ENCODE peak calls at places on chromosomes 3 and 15, in ten cellular contexts. A, C, V, K, W, H, L, U, M and O are unnamed samples.

GRCh38 chr3:17027344-17027743 is 142.6 kb downstream of the PLCL2 start:
- DNase-seq in A (no peak), C (no peak), V (no peak), K (no peak), W (no peak), H (no peak), L (no peak), U (no peak), M (no peak), O (no peak)

GRCh38 chr3:9715764-9716437 is 12.3 kb downstream of the CPNE9 start:
- DNase-seq in A (peak), C (peak), V (peak), K (peak), W (peak), H (peak), L (peak), U (peak), M (peak), O (peak)

GRCh38 chr15:41605566-41605965 is 46.6 kb downstream of the TYRO3 start:
- DNase-seq in A (no peak), C (no peak), V (peak), K (no peak), W (no peak), H (peak), L (no peak), U (no peak), M (no peak), O (no peak)

GRCh38 chr3:134374791-134375541 is 719 bp upstream of the AMOTL2 start:
- DNase-seq in A (peak), C (no peak), V (no peak), K (no peak), W (peak), H (no peak), L (no peak), U (no peak), M (peak), O (no peak)

GRCh38 chr3:56064684-56065083 is 403.6 kb downstream of the ERC2 start:
- DNase-seq in A (no peak), C (no peak), V (peak), K (no peak), W (no peak), H (no peak), L (no peak), U (no peak), M (no peak), O (no peak)

GRCh38 chr15:63323798-63324651 is 46.6 kb downstream of the APH1B start:
- DNase-seq in A (no peak), C (no peak), V (peak), K (no peak), W (no peak), H (peak), L (peak), U (no peak), M (no peak), O (no peak)

GRCh38 chr3:101195951-101196713 is 124.2 kb downstream of the IMPG2 start:
- DNase-seq in A (peak), C (no peak), V (peak), K (peak), W (no peak), H (peak), L (peak), U (peak), M (no peak), O (peak)

GRCh38 chr15:66459818-66460615 is 37.5 kb downstream of the SNAPC5 start:
- DNase-seq in A (no peak), C (peak), V (peak), K (no peak), W (no peak), H (peak), L (no peak), U (no peak), M (no peak), O (no peak)

GRCh38 chr15:49624046-49624445 is 3.2 kb downstream of the DTWD1 start:
- DNase-seq in A (no peak), C (no peak), V (peak), K (no peak), W (no peak), H (peak), L (peak), U (peak), M (no peak), O (peak)

GRCh38 chr15:45715528-45715927 is 80.7 kb downstream of the SQOR start:
- DNase-seq in A (peak), C (no peak), V (no peak), K (peak), W (no peak), H (no peak), L (no peak), U (no peak), M (no peak), O (no peak)

GRCh38 chr3:5197470-5198312 is 10.2 kb downstream of the EDEM1 start:
- DNase-seq in A (peak), C (no peak), V (peak), K (peak), W (no peak), H (peak), L (no peak), U (no peak), M (no peak), O (peak)

GRCh38 chr3:110521019-110521418 is 550.6 kb upstream of the NECTIN3 start:
- DNase-seq in A (no peak), C (no peak), V (peak), K (peak), W (no peak), H (peak), L (peak), U (peak), M (no peak), O (peak)

GRCh38 chr15:95739161-95739560 is 591.3 kb upstream of the NR2F2 start:
- DNase-seq in A (no peak), C (no peak), V (no peak), K (no peak), W (no peak), H (no peak), L (no peak), U (no peak), M (no peak), O (no peak)

GRCh38 chr3:124747111-124747981 is 17.1 kb downstream of the UMPS start:
- DNase-seq in A (no peak), C (no peak), V (no peak), K (no peak), W (no peak), H (no peak), L (no peak), U (no peak), M (no peak), O (no peak)
- TF ChIP-seq CTCF in A (peak), C (no peak), V (no peak), K (no peak), W (no peak), H (no peak), L (no peak), U (no peak), M (no peak), O (no peak)

DNA sequence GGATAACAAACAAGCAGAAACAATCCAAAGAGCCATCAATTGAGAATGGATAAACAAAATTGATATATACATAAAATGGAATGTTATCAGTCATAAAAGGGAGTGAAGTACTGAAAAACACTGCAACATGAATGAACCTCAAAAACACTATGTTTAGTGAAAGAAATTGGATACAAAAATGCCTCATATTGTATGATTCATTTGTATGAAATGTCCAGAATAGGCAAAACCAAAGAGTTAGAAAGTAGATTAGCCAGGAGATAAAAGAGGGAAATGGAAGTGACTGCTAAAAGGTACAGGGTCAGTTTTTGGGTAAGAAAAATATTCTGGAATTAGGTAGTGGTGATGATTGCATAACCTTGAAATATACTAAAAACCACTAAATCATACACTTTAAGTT is 9.8 kb upstream of the SLC25A36 start:
- DNase-seq in A (no peak), C (no peak), V (peak), K (no peak), W (no peak), H (no peak), L (no peak), U (no peak), M (no peak), O (no peak)
- H3K4me3 ChIP-seq in A (no peak), C (no peak), V (no peak), K (no peak), W (no peak), H (no peak), L (no peak), U (no peak), M (no peak), O (no peak)

DNA sequence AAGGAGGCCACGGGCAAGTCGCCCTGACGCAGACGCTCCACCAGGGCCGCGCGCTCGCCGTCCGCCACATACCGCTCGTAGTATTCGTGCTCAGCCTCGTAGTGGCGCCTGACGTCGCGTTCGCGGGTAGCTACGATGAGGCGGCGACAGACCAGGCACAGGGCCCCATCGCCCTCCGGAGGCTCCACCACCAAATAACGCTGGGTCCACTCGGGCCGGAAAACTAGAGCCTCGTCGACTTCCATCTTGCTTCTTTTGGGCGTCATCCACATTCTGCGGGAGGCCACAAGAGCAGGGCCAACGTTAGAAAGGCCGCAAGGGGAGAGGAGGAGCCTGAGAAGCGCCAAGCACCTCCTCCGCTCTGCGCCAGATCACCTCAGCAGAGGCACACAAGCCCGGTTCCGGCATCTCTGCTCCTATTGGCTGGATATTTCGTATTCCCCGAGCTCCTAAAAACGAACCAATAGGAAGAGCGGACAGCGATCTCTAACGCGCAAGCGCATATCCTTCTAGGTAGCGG is at the start of gene EPM2AIP1:
- DNase-seq in A (peak), C (no peak), V (no peak), K (no peak), W (peak), H (no peak), L (no peak), U (no peak), M (peak), O (no peak)
- TF ChIP-seq CTCF in A (peak), C (peak), V (peak), K (peak), W (no peak), H (peak), L (peak), U (peak), M (peak), O (peak)

DNA sequence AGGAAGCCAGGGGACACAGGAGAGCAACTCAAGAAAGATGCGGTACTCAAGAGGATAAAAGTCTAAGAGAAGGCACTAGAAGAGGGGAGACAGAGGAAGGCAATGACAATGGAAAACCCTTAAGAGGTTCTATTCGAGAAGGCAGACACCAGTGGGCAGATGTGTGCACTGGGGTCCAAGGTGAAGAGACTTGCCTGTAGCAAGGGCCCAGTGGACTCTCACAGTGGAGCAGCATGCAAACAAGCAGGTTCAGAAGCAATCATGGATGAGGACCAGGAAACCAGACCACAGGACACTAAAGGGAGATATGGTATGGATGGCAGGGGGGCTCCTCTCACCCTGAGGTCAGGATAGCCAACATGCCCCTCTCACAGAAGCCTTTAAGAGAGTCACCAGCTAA is 2.7 kb downstream of the ADCY5 start:
- DNase-seq in A (no peak), C (no peak), V (no peak), K (no peak), W (no peak), H (no peak), L (no peak), U (no peak), M (no peak), O (no peak)
- H3K4me3 ChIP-seq in A (no peak), C (no peak), V (no peak), K (no peak), W (no peak), H (no peak), L (no peak), U (no peak), M (no peak), O (no peak)

DNA sequence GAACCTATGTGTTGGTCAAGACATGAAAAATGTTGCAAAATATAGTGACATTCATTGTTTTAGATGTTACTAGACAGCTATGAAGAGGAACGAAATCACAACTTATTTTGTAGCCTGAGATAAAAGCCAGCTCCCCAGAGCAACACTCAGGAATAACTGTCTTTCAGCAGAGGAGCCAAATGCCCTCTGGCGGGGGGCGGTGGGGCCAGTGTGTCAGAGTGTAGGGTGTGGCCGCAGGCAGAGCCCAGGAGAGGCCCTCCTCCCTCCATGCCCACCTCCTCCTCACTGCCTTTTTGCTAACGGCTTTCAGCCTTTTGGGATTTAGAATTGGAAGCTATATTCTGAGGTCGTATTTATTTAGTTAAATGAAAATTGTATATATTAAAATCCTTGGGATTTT is 16.9 kb downstream of the APOD start:
- DNase-seq in A (no peak), C (no peak), V (no peak), K (no peak), W (no peak), H (no peak), L (no peak), U (no peak), M (no peak), O (no peak)
- TF ChIP-seq CTCF in A (no peak), C (no peak), V (no peak), K (no peak), W (no peak), H (no peak), L (no peak), U (no peak), M (no peak), O (no peak)

DNA sequence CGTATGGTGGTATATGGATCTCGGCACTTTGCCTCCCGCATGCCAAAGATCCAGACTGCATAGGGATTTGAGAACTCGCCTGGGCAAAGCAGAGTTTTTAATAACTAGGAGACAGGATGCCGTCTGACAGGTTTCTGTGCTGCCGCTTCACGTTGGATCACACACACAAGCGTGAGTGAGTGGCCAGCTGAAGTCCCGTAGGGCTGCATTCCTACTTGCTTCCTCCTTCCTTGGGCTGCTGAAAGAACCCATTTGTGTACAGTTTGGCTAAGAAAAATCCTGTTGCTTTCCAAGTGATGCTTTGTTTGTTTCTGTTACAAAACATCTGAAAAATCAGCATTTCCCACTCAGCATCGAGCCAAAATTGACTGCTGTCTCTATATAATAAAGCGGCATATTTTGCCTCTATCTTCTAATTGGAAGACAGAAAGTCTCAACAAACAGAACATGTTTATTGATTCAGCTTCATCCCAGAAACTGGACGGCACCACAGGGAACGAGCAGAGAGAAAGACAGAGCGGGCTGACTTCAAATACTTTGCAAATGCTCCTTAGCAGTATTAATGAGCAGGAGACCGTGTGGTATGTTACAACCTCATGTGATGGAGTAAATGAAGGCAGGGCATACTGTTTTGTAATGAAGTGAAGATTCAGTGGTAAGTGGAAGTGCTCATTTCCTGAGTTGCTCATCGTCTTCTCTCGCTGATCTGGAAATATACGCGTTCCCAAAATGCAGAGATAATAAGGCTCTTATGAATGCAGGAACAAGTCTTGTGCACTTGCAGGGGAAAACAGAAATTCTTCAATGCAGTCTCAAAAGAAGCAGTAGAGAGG is 604.5 kb upstream of the CFAP20DC start:
- DNase-seq in A (no peak), C (no peak), V (peak), K (no peak), W (peak), H (peak), L (no peak), U (no peak), M (no peak), O (no peak)
- H3K4me3 ChIP-seq in A (no peak), C (no peak), V (peak), K (no peak), W (no peak), H (no peak), L (no peak), U (no peak), M (no peak), O (no peak)

GRCh38 chr3:51873253-51873766 is 2.1 kb downstream of the IQCF5 start:
- DNase-seq in A (no peak), C (no peak), V (no peak), K (no peak), W (no peak), H (no peak), L (no peak), U (no peak), M (no peak), O (no peak)
- TF ChIP-seq CTCF in A (no peak), C (no peak), V (no peak), K (no peak), W (no peak), H (no peak), L (no peak), U (no peak), M (no peak), O (no peak)

DNA sequence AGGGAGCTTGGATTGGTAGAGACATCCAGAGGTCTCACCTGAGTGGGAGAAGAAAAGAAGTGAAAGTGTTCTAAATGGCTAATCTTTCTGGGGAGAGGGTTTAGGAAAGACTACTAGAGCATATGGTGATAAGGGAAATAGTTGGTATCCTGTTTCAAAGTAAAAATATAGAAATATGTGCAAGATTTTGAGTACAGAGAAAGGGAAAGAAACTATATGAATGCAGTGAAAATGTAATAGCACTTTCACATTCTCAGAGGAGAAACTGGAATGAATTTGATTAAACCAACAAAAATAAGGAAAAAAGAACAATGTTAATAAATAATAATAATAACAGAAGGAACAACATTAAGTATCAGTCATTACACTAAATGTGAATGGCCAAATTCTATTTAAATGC is 119.4 kb downstream of the DNAJB8 start:
- DNase-seq in A (no peak), C (no peak), V (no peak), K (no peak), W (no peak), H (no peak), L (no peak), U (no peak), M (no peak), O (no peak)
- H3K4me3 ChIP-seq in A (no peak), C (no peak), V (no peak), K (no peak), W (no peak), H (no peak), L (no peak), U (no peak), M (no peak), O (no peak)

GRCh38 chr15:56286213-56286612 is 42.5 kb upstream of the RFX7 start:
- DNase-seq in A (peak), C (no peak), V (no peak), K (no peak), W (no peak), H (no peak), L (no peak), U (no peak), M (no peak), O (no peak)
- TF ChIP-seq CTCF in A (peak), C (no peak), V (peak), K (peak), W (no peak), H (peak), L (no peak), U (peak), M (no peak), O (no peak)

GRCh38 chr15:78343431-78343830 is 3.3 kb downstream of the CRABP1 start:
- DNase-seq in A (no peak), C (no peak), V (no peak), K (no peak), W (no peak), H (no peak), L (no peak), U (no peak), M (no peak), O (no peak)

GRCh38 chr15:78339559-78339958 is 594 bp upstream of the CRABP1 start:
- DNase-seq in A (peak), C (no peak), V (no peak), K (no peak), W (no peak), H (no peak), L (no peak), U (no peak), M (no peak), O (no peak)

GRCh38 chr15:78338756-78339155 is 1.4 kb upstream of the CRABP1 start:
- DNase-seq in A (no peak), C (no peak), V (no peak), K (no peak), W (no peak), H (no peak), L (no peak), U (no peak), M (no peak), O (no peak)

GRCh38 chr15:78340243-78341056 is at the start of gene CRABP1:
- DNase-seq in A (peak), C (no peak), V (no peak), K (no peak), W (no peak), H (no peak), L (no peak), U (no peak), M (peak), O (no peak)

GRCh38 chr15:78341057-78341763 is 1.1 kb downstream of the CRABP1 start:
- DNase-seq in A (peak), C (no peak), V (no peak), K (no peak), W (no peak), H (no peak), L (no peak), U (no peak), M (peak), O (no peak)
- H3K4me3 ChIP-seq in A (peak), C (no peak), V (no peak), K (no peak), W (no peak), H (no peak), L (no peak), U (no peak), M (no peak), O (no peak)